ENCODE peak calls at places on chromosome 17, in eight cellular contexts. U is foreskin fibroblast, S is uterus, P is lower leg skin, F is ovary, I is kidney epithelial cell, K is lung, Q is thoracic aorta. C is an unnamed sample.

GRCh38 chr17:55198690-55199370 is 65.9 kb upstream of the HLF start:
- DNase-seq in K (no peak), F (no peak), Q (no peak), I (no peak), S (no peak), P (no peak), U (peak; percentile 70), C (peak; percentile 20)

GRCh38 chr17:28811594-28812135 is 30.9 kb downstream of the FAM222B start:
- DNase-seq in I (no peak), P (no peak), Q (no peak), S (no peak), K (no peak), U (peak; percentile 53), F (no peak), C (no peak)

GRCh38 chr17:32488604-32489180 is 1.9 kb downstream of the CDK5R1 start:
- DNase-seq in Q (no peak), U (no peak), I (no peak), K (no peak), F (no peak), S (no peak), P (no peak), C (no peak)

GRCh38 chr17:49414271-49414621 is 436 bp downstream of the PHB1 start:
- DNase-seq in F (no peak), P (no peak), Q (no peak), S (no peak), U (no peak), K (no peak), I (no peak), C (no peak)

GRCh38 chr17:63503330-63503685 is 19.9 kb upstream of the KCNH6 start:
- DNase-seq in I (no peak), K (no peak), S (no peak), F (no peak), U (no peak), P (no peak), Q (no peak), C (no peak)

GRCh38 chr17:48636177-48637018 is 10.2 kb upstream of the HOXB9 start:
- DNase-seq in K (peak; percentile 41), Q (no peak), P (no peak), I (peak; percentile 80), U (peak; percentile 54), S (peak; percentile 44), F (no peak), C (no peak)

GRCh38 chr17:8133398-8133797 is 9.5 kb upstream of the HES7 start:
- DNase-seq in P (no peak), I (no peak), Q (no peak), U (no peak), F (no peak), K (no peak), S (no peak), C (no peak)

GRCh38 chr17:55444471-55445441 is 23.1 kb upstream of the MMD start:
- DNase-seq in S (no peak), K (no peak), P (no peak), I (peak; percentile 45), U (peak; percentile 79), Q (no peak), F (no peak), C (no peak)

GRCh38 chr17:64282753-64283080 is 19.7 kb upstream of the TEX2 start:
- DNase-seq in S (no peak), U (no peak), P (no peak), Q (no peak), I (no peak), F (no peak), K (no peak), C (no peak)

GRCh38 chr17:48225725-48226567 is 118.4 kb downstream of the SNX11 start:
- DNase-seq in F (no peak), U (no peak), I (no peak), K (no peak), P (no peak), Q (no peak), S (no peak), C (no peak)

GRCh38 chr17:46853896-46854444 is 2.6 kb downstream of the WNT9B start:
- DNase-seq in K (no peak), S (no peak), P (no peak), U (peak; percentile 62), I (no peak), Q (no peak), F (no peak), C (no peak)

GRCh38 chr17:40480501-40481003 is 20.9 kb downstream of the TNS4 start:
- DNase-seq in I (no peak), S (no peak), U (peak; percentile 90), K (no peak), P (no peak), F (no peak), Q (no peak), C (no peak)

GRCh38 chr17:6639651-6640535 is 618 bp downstream of the KIAA0753 start:
- DNase-seq in S (no peak), P (no peak), F (peak; percentile 32), Q (no peak), I (no peak), U (peak; percentile 70), K (no peak), C (no peak)

GRCh38 chr17:29929544-29930398 is at the start of gene SSH2:
- DNase-seq in I (no peak), P (peak; percentile 73), K (peak; percentile 89), Q (peak; percentile 44), F (peak; percentile 77), U (peak; percentile 94), S (peak; percentile 74), C (no peak)

GRCh38 chr17:77096570-77097214 is 44.1 kb upstream of the SEC14L1 start:
- DNase-seq in Q (no peak), F (no peak), P (no peak), K (no peak), I (no peak), S (peak; percentile 60), U (peak; percentile 66), C (peak; percentile 47)

GRCh38 chr17:69575346-69575761 is 160.9 kb downstream of the MAP2K6 start:
- DNase-seq in F (no peak), K (no peak), S (no peak), I (peak; percentile 55), Q (no peak), U (peak; percentile 80), P (no peak), C (peak; percentile 98)

GRCh38 chr17:61479493-61480413 is 27.5 kb downstream of the TBX4 start:
- DNase-seq in Q (no peak), S (no peak), P (no peak), K (no peak), I (no peak), U (no peak), F (no peak), C (no peak)

GRCh38 chr17:51848451-51848850 is 310.1 kb downstream of the CA10 start:
- DNase-seq in P (no peak), I (no peak), S (no peak), Q (no peak), K (no peak), U (no peak), F (no peak), C (no peak)

GRCh38 chr17:76925333-76925935 is 57.2 kb downstream of the MGAT5B start:
- DNase-seq in Q (no peak), U (no peak), S (no peak), F (no peak), P (no peak), I (no peak), K (no peak), C (no peak)

GRCh38 chr17:40095356-40095943 is 4.9 kb downstream of the NR1D1 start:
- DNase-seq in Q (no peak), K (no peak), U (no peak), S (peak; percentile 24), P (peak; percentile 43), F (no peak), I (no peak), C (no peak)

GRCh38 chr17:57370051-57370581 is 113.8 kb downstream of the MSI2 start:
- DNase-seq in S (no peak), U (peak; percentile 62), Q (no peak), I (no peak), P (no peak), K (no peak), F (no peak), C (peak; percentile 20)

GRCh38 chr17:4597975-4598374 is 13.6 kb downstream of the SMTNL2 start:
- DNase-seq in K (no peak), S (no peak), Q (no peak), F (no peak), I (no peak), P (no peak), U (no peak), C (no peak)

GRCh38 chr17:39927928-39928867 is 666 bp downstream of the LRRC3C start:
- DNase-seq in F (peak; percentile 62), U (peak; percentile 16), Q (no peak), K (peak; percentile 56), I (no peak), P (peak; percentile 21), S (peak; percentile 65), C (no peak)

GRCh38 chr17:45004388-45004787 is 36.3 kb upstream of the C1QL1 start:
- DNase-seq in I (no peak), U (no peak), Q (no peak), P (no peak), K (no peak), F (no peak), S (no peak), C (no peak)
- H3K4me3 ChIP-seq in I (no peak overlapping the region), U (no peak overlapping the region), Q (no peak overlapping the region), P (no peak overlapping the region), K (no peak overlapping the region), F (no peak overlapping the region), S (no peak overlapping the region), C (no peak overlapping the region)

DNA sequence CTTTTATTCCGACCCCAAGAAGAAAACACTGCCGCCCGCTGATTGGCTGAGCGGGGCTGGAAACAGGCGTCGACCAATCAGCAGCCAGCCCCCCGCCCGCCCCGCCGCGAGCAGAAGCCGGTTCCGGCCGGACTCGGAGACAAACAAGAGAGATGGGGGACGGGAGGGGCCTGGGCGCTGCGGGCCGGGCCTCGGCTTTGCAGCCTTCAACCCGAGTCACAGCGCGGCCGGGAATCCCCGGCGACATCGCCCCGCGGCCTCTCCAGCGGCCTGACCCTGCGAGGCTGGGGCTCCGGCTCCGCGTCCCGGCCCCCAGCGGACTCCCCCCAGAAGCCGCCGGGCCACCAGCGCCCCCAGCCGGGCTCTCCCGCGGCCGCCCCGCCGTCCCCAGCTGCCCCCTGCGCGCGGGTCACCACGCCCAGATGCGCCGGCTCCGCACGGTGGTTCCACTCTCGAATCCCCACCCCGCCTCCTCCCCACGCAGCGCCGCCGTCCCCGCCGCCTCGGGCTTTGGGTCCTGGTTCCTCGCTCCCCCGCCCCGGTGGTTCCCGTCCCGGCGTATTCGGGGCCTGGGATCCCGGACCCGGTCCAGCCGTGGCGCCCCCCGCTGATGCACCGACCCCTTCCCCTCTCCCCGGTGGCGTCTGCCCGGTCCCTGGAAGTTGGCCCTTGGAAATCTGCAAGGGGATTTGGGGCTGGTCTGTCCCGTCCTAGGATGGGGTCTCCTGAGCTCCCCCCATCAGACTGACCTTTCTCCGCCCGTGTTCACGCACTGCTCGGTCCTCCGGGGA is 417 bp upstream of the SLC43A2 start:
- DNase-seq in S (peak; percentile 91), Q (peak; percentile 79), F (peak; percentile 94), I (no peak), U (peak; percentile 96), P (peak; percentile 94), K (peak; percentile 95), C (peak; percentile 81)
- TF ChIP-seq CTCF in S (peak; percentile 57), Q (peak; percentile 39), F (peak; percentile 54), I (no peak), U (no peak), P (no peak), K (peak; percentile 10), C (no peak)

GRCh38 chr17:81898885-81899284 is 3.2 kb upstream of the NPB start:
- DNase-seq in K (no peak), Q (no peak), S (no peak), F (no peak), U (no peak), P (no peak), I (no peak), C (no peak)
- H3K4me3 ChIP-seq in K (no peak overlapping the region), Q (no peak overlapping the region), S (no peak overlapping the region), F (no peak overlapping the region), U (no peak overlapping the region), P (no peak overlapping the region), I (no peak overlapping the region), C (no peak overlapping the region)

GRCh38 chr17:73359987-73360410 is 48.2 kb upstream of the CDC42EP4 start:
- DNase-seq in U (no peak), Q (no peak), K (peak; percentile 74), I (no peak), S (no peak), F (no peak), P (no peak), C (no peak)
- TF ChIP-seq CTCF in U (no peak), Q (no peak), K (no peak), I (no peak), S (no peak), F (no peak), P (no peak), C (peak; percentile 6)